ENCODE peak calls at places on chromosomes 5 and 9, in eight cellular contexts. J is T1000, H is GM23248, V is hypothalamus, O is HTR-8/SVneo, D is KBM-7, S is brain microvascular endothelial cell, Y is heart right ventricle. G is an unnamed sample.

GRCh38 chr9:114655689-114656088 is 1.9 kb downstream of the TEX53 start:
- DNase-seq in J (peak), S (peak), V (no peak), H (peak), D (no peak), Y (no peak), O (no peak), G (no peak)

GRCh38 chr9:38079410-38080105 is 10.5 kb upstream of the SHB start:
- DNase-seq in S (no peak), J (no peak), D (peak), V (no peak), Y (no peak), H (peak), O (peak), G (no peak)

GRCh38 chr5:33997331-33997983 is 10.4 kb downstream of the AMACR start:
- DNase-seq in J (peak), V (no peak), H (peak), D (peak), O (peak), S (peak), Y (peak), G (peak)

GRCh38 chr5:138458856-138459255 is 6.4 kb upstream of the EGR1 start:
- DNase-seq in S (no peak), O (no peak), V (no peak), D (no peak), H (no peak), Y (no peak), J (no peak), G (no peak)

GRCh38 chr5:125719681-125720676 is 703.2 kb upstream of the GRAMD2B start:
- DNase-seq in H (no peak), Y (no peak), D (no peak), O (no peak), S (no peak), J (no peak), V (no peak), G (no peak)

GRCh38 chr5:32230356-32231099 is 56.4 kb upstream of the GOLPH3 start:
- DNase-seq in V (no peak), D (peak), J (no peak), O (no peak), Y (no peak), H (no peak), S (no peak), G (no peak)

GRCh38 chr9:72187296-72187695 is 38.1 kb downstream of the GDA start:
- DNase-seq in H (no peak), J (no peak), O (no peak), Y (no peak), S (no peak), D (no peak), V (no peak), G (no peak)

GRCh38 chr9:100351508-100351907 is 1.2 kb downstream of the TEX10 start:
- DNase-seq in Y (no peak), V (no peak), D (no peak), J (no peak), H (peak), S (no peak), O (no peak), G (peak)

GRCh38 chr9:111789881-111790280 is 4.9 kb downstream of the SHOC1 start:
- DNase-seq in J (no peak), Y (no peak), V (no peak), S (no peak), H (no peak), D (no peak), O (no peak), G (no peak)

GRCh38 chr5:39217365-39218281 is 1.7 kb downstream of the FYB1 start:
- DNase-seq in D (peak), V (no peak), S (peak), H (peak), Y (peak), J (peak), O (peak), G (peak)